ENCODE peak calls at places on chromosomes 4 and X, in ten cellular contexts. One of them, this sample, is unnamed.

GRCh38 chr4:41394362-41394960 is 137.7 kb downstream of the UCHL1 start:
- DNase-seq in GM23248: peak
- DNase-seq in fibroblast of lung: peak
- DNase-seq in hepatocyte: no peak
- DNase-seq in PC-3: no peak
- DNase-seq in HCT116: no peak
- DNase-seq in HepG2: no peak
- DNase-seq in MM.1S: no peak
- DNase-seq in astrocyte: no peak
- DNase-seq in mammary epithelial cell: no peak
- DNase-seq in this sample: no peak

GRCh38 chrX:84453351-84454246 is 48.7 kb downstream of the HDX start:
- DNase-seq in GM23248: no peak
- DNase-seq in fibroblast of lung: no peak
- DNase-seq in hepatocyte: no peak
- DNase-seq in PC-3: peak
- DNase-seq in HCT116: no peak
- DNase-seq in HepG2: no peak
- DNase-seq in MM.1S: no peak
- DNase-seq in astrocyte: no peak
- DNase-seq in mammary epithelial cell: peak
- DNase-seq in this sample: no peak

GRCh38 chrX:19017271-19017670 is 33.4 kb upstream of the PHKA2 start:
- DNase-seq in GM23248: peak
- DNase-seq in fibroblast of lung: peak
- DNase-seq in hepatocyte: peak
- DNase-seq in PC-3: peak
- DNase-seq in HCT116: no peak
- DNase-seq in HepG2: peak
- DNase-seq in MM.1S: no peak
- DNase-seq in astrocyte: no peak
- DNase-seq in mammary epithelial cell: no peak
- DNase-seq in this sample: peak

GRCh38 chr4:6332042-6332668 is 62.5 kb downstream of the WFS1 start:
- DNase-seq in GM23248: peak
- DNase-seq in fibroblast of lung: no peak
- DNase-seq in hepatocyte: no peak
- DNase-seq in PC-3: peak
- DNase-seq in HCT116: no peak
- DNase-seq in HepG2: no peak
- DNase-seq in MM.1S: peak
- DNase-seq in astrocyte: no peak
- DNase-seq in mammary epithelial cell: no peak
- DNase-seq in this sample: no peak

GRCh38 chrX:10174810-10175209 is 18.0 kb downstream of the CLCN4 start:
- DNase-seq in GM23248: peak
- DNase-seq in fibroblast of lung: peak
- DNase-seq in hepatocyte: no peak
- DNase-seq in PC-3: no peak
- DNase-seq in HCT116: no peak
- DNase-seq in HepG2: no peak
- DNase-seq in MM.1S: no peak
- DNase-seq in astrocyte: no peak
- DNase-seq in mammary epithelial cell: no peak
- DNase-seq in this sample: no peak

GRCh38 chr4:77240469-77241066 is 83.6 kb downstream of the CCNG2 start:
- DNase-seq in GM23248: peak
- DNase-seq in fibroblast of lung: peak
- DNase-seq in hepatocyte: peak
- DNase-seq in PC-3: peak
- DNase-seq in HCT116: peak
- DNase-seq in HepG2: peak
- DNase-seq in MM.1S: peak
- DNase-seq in astrocyte: peak
- DNase-seq in mammary epithelial cell: peak
- DNase-seq in this sample: peak

GRCh38 chrX:1649623-1650022 is 34.8 kb downstream of the ASMT start:
- DNase-seq in GM23248: peak
- DNase-seq in fibroblast of lung: no peak
- DNase-seq in hepatocyte: no peak
- DNase-seq in PC-3: no peak
- DNase-seq in HCT116: no peak
- DNase-seq in HepG2: no peak
- DNase-seq in MM.1S: no peak
- DNase-seq in astrocyte: no peak
- DNase-seq in mammary epithelial cell: no peak
- DNase-seq in this sample: peak

GRCh38 chrX:104310084-104310483 is 55.4 kb upstream of the ESX1 start:
- DNase-seq in GM23248: peak
- DNase-seq in fibroblast of lung: peak
- DNase-seq in hepatocyte: no peak
- DNase-seq in PC-3: peak
- DNase-seq in HCT116: no peak
- DNase-seq in HepG2: no peak
- DNase-seq in MM.1S: no peak
- DNase-seq in astrocyte: peak
- DNase-seq in mammary epithelial cell: peak
- DNase-seq in this sample: peak

GRCh38 chr4:22179124-22179874 is 230.7 kb upstream of the KCNIP4 start:
- DNase-seq in GM23248: peak
- DNase-seq in fibroblast of lung: peak
- DNase-seq in hepatocyte: no peak
- DNase-seq in PC-3: peak
- DNase-seq in HCT116: no peak
- DNase-seq in HepG2: no peak
- DNase-seq in MM.1S: no peak
- DNase-seq in astrocyte: peak
- DNase-seq in mammary epithelial cell: peak
- DNase-seq in this sample: no peak

GRCh38 chrX:68693481-68694410 is 46.3 kb downstream of the STARD8 start:
- DNase-seq in GM23248: peak
- DNase-seq in fibroblast of lung: peak
- DNase-seq in hepatocyte: peak
- DNase-seq in PC-3: peak
- DNase-seq in HCT116: no peak
- DNase-seq in HepG2: no peak
- DNase-seq in MM.1S: peak
- DNase-seq in astrocyte: peak
- DNase-seq in mammary epithelial cell: peak
- DNase-seq in this sample: peak

GRCh38 chr4:72858328-72858727 is 211.2 kb downstream of the COX18 start:
- DNase-seq in GM23248: peak
- DNase-seq in fibroblast of lung: peak
- DNase-seq in hepatocyte: peak
- DNase-seq in PC-3: peak
- DNase-seq in HCT116: no peak
- DNase-seq in HepG2: no peak
- DNase-seq in MM.1S: no peak
- DNase-seq in astrocyte: peak
- DNase-seq in mammary epithelial cell: peak
- DNase-seq in this sample: no peak

GRCh38 chr4:98293089-98293887 is 32.1 kb downstream of the RAP1GDS1 start:
- DNase-seq in GM23248: no peak
- DNase-seq in fibroblast of lung: peak
- DNase-seq in hepatocyte: no peak
- DNase-seq in PC-3: no peak
- DNase-seq in HCT116: no peak
- DNase-seq in HepG2: no peak
- DNase-seq in MM.1S: no peak
- DNase-seq in astrocyte: peak
- DNase-seq in mammary epithelial cell: peak
- DNase-seq in this sample: no peak

GRCh38 chr4:22515145-22515887 is 550 bp downstream of the ADGRA3 start:
- DNase-seq in GM23248: peak
- DNase-seq in fibroblast of lung: peak
- DNase-seq in hepatocyte: peak
- DNase-seq in PC-3: peak
- DNase-seq in HCT116: no peak
- DNase-seq in HepG2: peak
- DNase-seq in MM.1S: peak
- DNase-seq in astrocyte: peak
- DNase-seq in mammary epithelial cell: peak
- DNase-seq in this sample: peak

GRCh38 chrX:45505214-45505613 is 304.5 kb upstream of the DIPK2B start:
- DNase-seq in GM23248: peak
- DNase-seq in fibroblast of lung: peak
- DNase-seq in hepatocyte: no peak
- DNase-seq in PC-3: peak
- DNase-seq in HCT116: no peak
- DNase-seq in HepG2: no peak
- DNase-seq in MM.1S: no peak
- DNase-seq in astrocyte: peak
- DNase-seq in mammary epithelial cell: peak
- DNase-seq in this sample: peak

GRCh38 chr4:128379860-128380259 is 92.2 kb upstream of the PGRMC2 start:
- DNase-seq in GM23248: peak
- DNase-seq in fibroblast of lung: no peak
- DNase-seq in hepatocyte: peak
- DNase-seq in PC-3: peak
- DNase-seq in HCT116: no peak
- DNase-seq in HepG2: peak
- DNase-seq in MM.1S: peak
- DNase-seq in astrocyte: no peak
- DNase-seq in mammary epithelial cell: no peak
- DNase-seq in this sample: peak

GRCh38 chrX:23662853-23663252 is 4.4 kb upstream of the PRDX4 start:
- DNase-seq in GM23248: peak
- DNase-seq in fibroblast of lung: peak
- DNase-seq in hepatocyte: no peak
- DNase-seq in PC-3: no peak
- DNase-seq in HCT116: no peak
- DNase-seq in HepG2: no peak
- DNase-seq in MM.1S: no peak
- DNase-seq in astrocyte: peak
- DNase-seq in mammary epithelial cell: peak
- DNase-seq in this sample: no peak

DNA sequence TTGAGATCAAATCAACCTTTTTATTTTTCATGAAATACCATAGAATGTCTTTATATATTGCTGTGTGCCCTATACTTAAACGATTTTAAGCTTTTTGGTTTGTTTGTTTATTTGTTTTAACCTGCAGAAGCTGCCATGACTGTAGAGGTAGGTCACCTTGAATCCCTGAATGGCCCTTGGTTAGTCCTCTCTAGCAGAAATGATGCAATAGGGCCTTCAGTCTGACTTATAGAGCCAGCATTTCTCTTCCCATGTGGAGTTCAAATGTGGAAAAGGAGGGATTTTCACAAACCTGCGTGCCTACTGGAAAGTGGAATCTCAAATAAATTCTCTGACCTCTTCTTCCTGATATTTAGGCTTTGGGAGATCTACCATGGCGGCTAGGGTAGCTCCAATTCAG is 327.9 kb downstream of the MAPK10 start:
- DNase-seq in GM23248: peak
- DNase-seq in fibroblast of lung: no peak
- DNase-seq in hepatocyte: no peak
- DNase-seq in PC-3: no peak
- DNase-seq in HCT116: no peak
- DNase-seq in HepG2: no peak
- DNase-seq in MM.1S: no peak
- DNase-seq in astrocyte: no peak
- DNase-seq in mammary epithelial cell: no peak
- DNase-seq in this sample: no peak
- H3K27ac ChIP-seq in GM23248: peak
- H3K27ac ChIP-seq in fibroblast of lung: no peak
- H3K27ac ChIP-seq in hepatocyte: no peak
- H3K27ac ChIP-seq in PC-3: no peak
- H3K27ac ChIP-seq in HCT116: no peak
- H3K27ac ChIP-seq in HepG2: no peak
- H3K27ac ChIP-seq in MM.1S: no peak
- H3K27ac ChIP-seq in astrocyte: no peak
- H3K27ac ChIP-seq in mammary epithelial cell: no peak
- H3K27ac ChIP-seq in this sample: no peak

GRCh38 chr4:4871267-4872147 is 12.0 kb downstream of the MSX1 start:
- DNase-seq in GM23248: no peak
- DNase-seq in fibroblast of lung: no peak
- DNase-seq in hepatocyte: no peak
- DNase-seq in PC-3: no peak
- DNase-seq in HCT116: no peak
- DNase-seq in HepG2: no peak
- DNase-seq in MM.1S: peak
- DNase-seq in astrocyte: no peak
- DNase-seq in mammary epithelial cell: no peak
- DNase-seq in this sample: no peak
- TF ChIP-seq EZH2 in GM23248: no peak
- TF ChIP-seq EZH2 in fibroblast of lung: peak
- TF ChIP-seq EZH2 in hepatocyte: peak
- TF ChIP-seq EZH2 in PC-3: no peak
- TF ChIP-seq EZH2 in HCT116: no peak
- TF ChIP-seq EZH2 in HepG2: no peak
- TF ChIP-seq EZH2 in MM.1S: no peak
- TF ChIP-seq EZH2 in astrocyte: peak
- TF ChIP-seq EZH2 in mammary epithelial cell: peak
- TF ChIP-seq EZH2 in this sample: peak

GRCh38 chr4:26141916-26142638 is 178.7 kb upstream of the RBPJ start:
- DNase-seq in GM23248: peak
- DNase-seq in fibroblast of lung: peak
- DNase-seq in hepatocyte: peak
- DNase-seq in PC-3: no peak
- DNase-seq in HCT116: no peak
- DNase-seq in HepG2: no peak
- DNase-seq in MM.1S: no peak
- DNase-seq in astrocyte: no peak
- DNase-seq in mammary epithelial cell: no peak
- DNase-seq in this sample: no peak
- H3K27ac ChIP-seq in GM23248: peak
- H3K27ac ChIP-seq in fibroblast of lung: peak
- H3K27ac ChIP-seq in hepatocyte: peak
- H3K27ac ChIP-seq in PC-3: no peak
- H3K27ac ChIP-seq in HCT116: no peak
- H3K27ac ChIP-seq in HepG2: no peak
- H3K27ac ChIP-seq in MM.1S: no peak
- H3K27ac ChIP-seq in astrocyte: no peak
- H3K27ac ChIP-seq in mammary epithelial cell: no peak
- H3K27ac ChIP-seq in this sample: no peak

DNA sequence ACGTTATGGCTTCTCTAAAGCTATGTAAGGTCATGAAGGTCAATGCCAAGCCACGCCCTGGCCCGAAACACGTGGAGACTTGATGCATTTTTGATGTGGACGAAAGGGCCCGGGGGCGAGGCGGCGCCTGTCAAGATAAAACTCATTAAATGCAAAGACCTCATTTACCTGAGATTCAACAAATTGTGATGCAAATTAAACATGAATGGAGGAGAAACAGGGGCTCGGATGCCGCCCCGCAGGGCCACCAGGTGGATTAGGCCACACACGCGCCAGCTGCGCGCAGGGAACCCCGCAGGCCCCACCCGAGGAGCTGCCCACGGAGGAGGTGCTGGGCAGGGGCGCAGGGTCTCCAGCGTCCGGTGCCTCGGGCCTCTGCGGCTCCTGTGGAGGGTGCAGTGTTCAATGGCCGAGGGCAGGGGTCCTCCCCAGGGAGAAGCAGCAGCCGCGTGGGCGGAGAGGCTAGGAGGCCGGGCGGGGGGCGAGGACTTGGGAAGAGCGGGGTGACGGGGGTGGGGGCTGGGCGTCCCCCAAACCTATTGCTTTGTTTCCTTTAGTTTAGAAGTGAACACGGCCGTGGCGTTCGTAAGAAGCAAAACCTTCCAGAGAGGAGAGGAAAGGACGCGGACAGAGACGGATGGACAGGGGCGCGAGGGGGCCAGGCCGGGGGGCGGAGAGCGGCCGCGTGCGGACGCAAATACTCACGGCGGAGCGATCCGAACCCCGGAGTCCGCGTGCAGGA is 40.4 kb downstream of the CPLX1 start:
- DNase-seq in GM23248: peak
- DNase-seq in fibroblast of lung: no peak
- DNase-seq in hepatocyte: no peak
- DNase-seq in PC-3: no peak
- DNase-seq in HCT116: no peak
- DNase-seq in HepG2: no peak
- DNase-seq in MM.1S: no peak
- DNase-seq in astrocyte: no peak
- DNase-seq in mammary epithelial cell: no peak
- DNase-seq in this sample: no peak
- TF ChIP-seq EZH2 in GM23248: peak
- TF ChIP-seq EZH2 in fibroblast of lung: peak
- TF ChIP-seq EZH2 in hepatocyte: no peak
- TF ChIP-seq EZH2 in PC-3: no peak
- TF ChIP-seq EZH2 in HCT116: no peak
- TF ChIP-seq EZH2 in HepG2: no peak
- TF ChIP-seq EZH2 in MM.1S: no peak
- TF ChIP-seq EZH2 in astrocyte: peak
- TF ChIP-seq EZH2 in mammary epithelial cell: no peak
- TF ChIP-seq EZH2 in this sample: no peak

This sample was measured in A673.